ENCODE peak calls at places on chromosomes 5 and 9, in eight cellular contexts. T is psoas muscle; L is activated CD4-positive, alpha-beta T cell treated with anti-CD3 and anti-CD28 coated beads, Interleukin-2, amount 50 U/mL, for 1 hour; E is body of pancreas; W is H7; N is T-helper 9 cell; Y is A549; G is NCI-H1092 treated with DMSO at 0.1 percent for 48 hours. O is an unnamed sample.

GRCh38 chr9:35738186-35738585 is 5.7 kb downstream of the CREB3 start:
- DNase-seq in N (no peak), T (no peak), W (no peak), Y (no peak), G (no peak), E (no peak), L (no peak), O (no peak)

GRCh38 chr5:133781446-133781845 is 169.1 kb upstream of the FSTL4 start:
- DNase-seq in L (no peak), T (no peak), G (no peak), W (no peak), N (no peak), Y (no peak), E (no peak), O (no peak)

GRCh38 chr9:92534199-92535159 is 1.3 kb downstream of the ECM2 start:
- DNase-seq in N (no peak), T (no peak), W (no peak), Y (no peak), E (no peak), G (no peak), L (no peak), O (no peak)

GRCh38 chr5:77358566-77359205 is 133.4 kb downstream of the WDR41 start:
- DNase-seq in E (no peak), N (no peak), T (no peak), L (no peak), Y (no peak), G (no peak), W (no peak), O (no peak)

GRCh38 chr9:107638922-107639321 is 149.4 kb upstream of the KLF4 start:
- DNase-seq in T (peak; percentile 56), L (no peak), E (peak; percentile 24), W (no peak), G (peak; percentile 12), N (no peak), Y (peak; percentile 42), O (no peak)

GRCh38 chr9:33289501-33289900 is 815 bp upstream of the NFX1 start:
- DNase-seq in E (no peak), Y (no peak), L (peak; percentile 14), N (peak; percentile 3), G (no peak), T (peak; percentile 20), W (peak; percentile 52), O (no peak)

GRCh38 chr9:70257991-70258691 is 637 bp upstream of the SMC5 start:
- DNase-seq in E (peak; percentile 81), G (peak; percentile 78), T (no peak), W (no peak), L (no peak), Y (no peak), N (no peak), O (peak; percentile 70)

GRCh38 chr5:44292736-44293135 is 96.5 kb downstream of the FGF10 start:
- DNase-seq in T (no peak), N (no peak), W (no peak), E (no peak), Y (no peak), G (no peak), L (no peak), O (no peak)

GRCh38 chr5:73253047-73253660 is 80.2 kb downstream of the TMEM174 start:
- DNase-seq in E (no peak), L (no peak), G (no peak), Y (no peak), N (no peak), W (no peak), T (no peak), O (no peak)

GRCh38 chr5:14476791-14477435 is 104.7 kb upstream of the OTULINL start:
- DNase-seq in Y (no peak), N (no peak), E (no peak), W (no peak), T (no peak), G (no peak), L (no peak), O (no peak)

GRCh38 chr9:33137781-33138264 is 29.3 kb downstream of the B4GALT1 start:
- DNase-seq in G (no peak), E (no peak), T (no peak), W (no peak), Y (no peak), N (no peak), L (no peak), O (no peak)

GRCh38 chr5:127518319-127518621 is 830 bp downstream of the PRRC1 start:
- DNase-seq in W (no peak), N (no peak), E (no peak), T (no peak), L (no peak), Y (peak; percentile 43), G (no peak), O (peak; percentile 62)

GRCh38 chr5:17951392-17952169 is 317.3 kb downstream of the TAF11L14 start:
- DNase-seq in N (no peak), W (peak; percentile 4), E (no peak), T (no peak), L (no peak), G (no peak), Y (peak; percentile 52), O (no peak)

GRCh38 chr5:135824541-135825041 is 9.9 kb upstream of the SLC25A48 start:
- DNase-seq in W (no peak), Y (no peak), N (no peak), E (no peak), T (no peak), L (no peak), G (no peak), O (no peak)

GRCh38 chr5:13746026-13746425 is 198.5 kb downstream of the DNAH5 start:
- DNase-seq in L (no peak), G (no peak), T (no peak), N (no peak), Y (no peak), E (no peak), W (no peak), O (no peak)

GRCh38 chr9:6382681-6383080 is 30.3 kb upstream of the UHRF2 start:
- DNase-seq in W (no peak), N (no peak), G (no peak), L (no peak), E (no peak), Y (no peak), T (no peak), O (no peak)

GRCh38 chr5:172370648-172371248 is 83.6 kb downstream of the SH3PXD2B start:
- DNase-seq in L (no peak), E (peak; percentile 68), Y (peak; percentile 69), T (no peak), G (no peak), N (no peak), W (no peak), O (peak; percentile 11)

GRCh38 chr9:121720992-121721350 is 69.5 kb downstream of the DAB2IP start:
- DNase-seq in N (no peak), Y (no peak), T (no peak), L (no peak), E (no peak), G (no peak), W (peak; percentile 77), O (peak; percentile 65)

GRCh38 chr9:13220837-13221236 is 58.7 kb downstream of the MPDZ start:
- DNase-seq in T (no peak), N (no peak), G (no peak), W (no peak), Y (no peak), E (no peak), L (no peak), O (no peak)

GRCh38 chr5:154285661-154286408 is 95.3 kb downstream of the GALNT10 start:
- DNase-seq in Y (peak; percentile 86), T (no peak), E (no peak), G (no peak), L (no peak), W (no peak), N (no peak), O (no peak)

O was measured in G401.